ENCODE peak calls at places on chromosomes 7 and 10, in four cellular contexts. D is right lobe of liver, R is A549, Q is K562. T is an unnamed sample.

GRCh38 chr7:151795168-151795754 is 81.7 kb downstream of the PRKAG2 start:
- DNase-seq in D (no peak), R (no peak), Q (no peak), T (no peak)

GRCh38 chr7:112449353-112449752 is 907 bp upstream of the IFRD1 start:
- DNase-seq in D (no peak), R (peak), Q (peak), T (peak)

GRCh38 chr10:26468691-26469090 is 30.6 kb downstream of the APBB1IP start:
- DNase-seq in D (no peak), R (no peak), Q (no peak), T (no peak)

GRCh38 chr10:10630281-10630680 is 387.4 kb upstream of the CELF2 start:
- DNase-seq in D (no peak), R (no peak), Q (no peak), T (no peak)

GRCh38 chr7:18457832-18458231 is 37.7 kb upstream of the HDAC9 start:
- DNase-seq in D (no peak), R (no peak), Q (no peak), T (no peak)

GRCh38 chr10:98971464-98971863 is 264.2 kb downstream of the HPSE2 start:
- DNase-seq in D (no peak), R (no peak), Q (no peak), T (peak)

GRCh38 chr10:119416855-119417254 is 125.7 kb downstream of the RGS10 start:
- DNase-seq in D (peak), R (peak), Q (peak), T (peak)

GRCh38 chr10:118216071-118216470 is 126.1 kb downstream of the FAM204A start:
- DNase-seq in D (no peak), R (no peak), Q (no peak), T (no peak)

GRCh38 chr7:2843711-2844152 is 376 bp downstream of the GNA12 start:
- DNase-seq in D (no peak), R (peak), Q (no peak), T (peak)

GRCh38 chr7:127959770-127960169 is 71.5 kb downstream of the LRRC4 start:
- DNase-seq in D (no peak), R (no peak), Q (no peak), T (no peak)

GRCh38 chr7:33900501-33900900 is 4.8 kb upstream of the BMPER start:
- DNase-seq in D (no peak), R (no peak), Q (no peak), T (no peak)

GRCh38 chr10:92011560-92012214 is 88.1 kb downstream of the BTAF1 start:
- DNase-seq in D (no peak), R (peak), Q (peak), T (peak)

GRCh38 chr7:125465527-125465926 is 535.9 kb upstream of the POT1 start:
- DNase-seq in D (no peak), R (no peak), Q (no peak), T (no peak)

GRCh38 chr10:94630017-94630688 is 53.4 kb upstream of the CYP2C18 start:
- DNase-seq in D (no peak), R (peak), Q (peak), T (peak)

GRCh38 chr10:22988581-22989360 is 60.9 kb downstream of the ARMC3 start:
- DNase-seq in D (peak), R (peak), Q (peak), T (peak)

GRCh38 chr10:124731551-124731950 is 12.6 kb downstream of the FAM53B start:
- DNase-seq in D (peak), R (no peak), Q (no peak), T (no peak)

GRCh38 chr7:150686030-150686626 is 622 bp downstream of the GIMAP2 start:
- DNase-seq in D (no peak), R (no peak), Q (no peak), T (peak)

GRCh38 chr10:13820591-13821377 is 234.0 kb downstream of the PRPF18 start:
- DNase-seq in D (no peak), R (no peak), Q (no peak), T (no peak)

GRCh38 chr10:121823993-121824463 is 103.8 kb downstream of the ATE1 start:
- DNase-seq in D (no peak), R (peak), Q (peak), T (peak)

GRCh38 chr7:69105092-69105491 is 493.2 kb upstream of the AUTS2 start:
- DNase-seq in D (no peak), R (no peak), Q (no peak), T (no peak)

GRCh38 chr10:102247724-102248123 is 2.4 kb downstream of the GBF1 start:
- DNase-seq in D (no peak), R (no peak), Q (no peak), T (no peak)

GRCh38 chr10:88389456-88389855 is 193.7 kb downstream of the RNLS start:
- DNase-seq in D (no peak), R (peak), Q (no peak), T (peak)

DNA sequence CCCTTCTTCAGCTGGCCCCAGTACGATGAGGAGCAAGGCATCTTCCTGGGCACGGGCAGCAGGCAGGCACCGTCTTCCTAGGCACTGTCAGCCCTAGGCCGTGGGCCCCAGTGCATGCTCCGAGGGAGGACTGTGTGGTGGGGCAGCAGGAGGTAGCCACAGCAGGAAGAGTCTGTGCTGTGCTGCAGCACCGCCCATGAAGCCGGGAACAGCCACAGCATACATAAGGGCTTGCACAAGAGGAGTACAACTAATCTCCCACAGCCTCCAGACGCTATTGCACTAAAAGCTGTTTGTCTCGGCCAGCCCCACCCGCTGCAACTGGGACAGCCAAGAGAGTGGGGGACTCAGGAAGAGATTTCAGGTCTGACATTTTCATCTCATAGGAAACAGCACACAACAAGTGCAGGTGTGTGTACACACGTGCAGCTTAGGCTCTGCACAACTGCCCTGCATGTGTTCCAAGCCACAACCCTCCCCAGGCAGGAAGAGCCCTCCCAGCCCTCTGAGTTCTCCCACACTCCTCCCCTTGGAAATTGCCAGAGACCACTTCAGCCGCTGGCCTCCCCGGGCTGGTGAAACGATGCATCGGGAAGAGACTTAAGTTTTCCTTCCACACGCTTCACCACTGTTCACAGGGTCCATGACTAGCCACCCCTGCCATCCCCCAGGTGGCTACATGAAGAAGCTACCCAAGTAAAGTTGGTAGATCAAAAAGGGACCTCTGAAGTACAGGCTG is 88.1 kb upstream of the DDC start:
- DNase-seq in D (peak), R (no peak), Q (no peak), T (peak)
- TF ChIP-seq POLR2A in D (no peak), R (no peak), Q (no peak), T (no peak)

GRCh38 chr7:27108390-27109127 is 6.1 kb upstream of the HOXA2 start:
- DNase-seq in D (no peak), R (no peak), Q (no peak), T (no peak)
- TF ChIP-seq POLR2A in D (peak), R (no peak), Q (no peak), T (no peak)

DNA sequence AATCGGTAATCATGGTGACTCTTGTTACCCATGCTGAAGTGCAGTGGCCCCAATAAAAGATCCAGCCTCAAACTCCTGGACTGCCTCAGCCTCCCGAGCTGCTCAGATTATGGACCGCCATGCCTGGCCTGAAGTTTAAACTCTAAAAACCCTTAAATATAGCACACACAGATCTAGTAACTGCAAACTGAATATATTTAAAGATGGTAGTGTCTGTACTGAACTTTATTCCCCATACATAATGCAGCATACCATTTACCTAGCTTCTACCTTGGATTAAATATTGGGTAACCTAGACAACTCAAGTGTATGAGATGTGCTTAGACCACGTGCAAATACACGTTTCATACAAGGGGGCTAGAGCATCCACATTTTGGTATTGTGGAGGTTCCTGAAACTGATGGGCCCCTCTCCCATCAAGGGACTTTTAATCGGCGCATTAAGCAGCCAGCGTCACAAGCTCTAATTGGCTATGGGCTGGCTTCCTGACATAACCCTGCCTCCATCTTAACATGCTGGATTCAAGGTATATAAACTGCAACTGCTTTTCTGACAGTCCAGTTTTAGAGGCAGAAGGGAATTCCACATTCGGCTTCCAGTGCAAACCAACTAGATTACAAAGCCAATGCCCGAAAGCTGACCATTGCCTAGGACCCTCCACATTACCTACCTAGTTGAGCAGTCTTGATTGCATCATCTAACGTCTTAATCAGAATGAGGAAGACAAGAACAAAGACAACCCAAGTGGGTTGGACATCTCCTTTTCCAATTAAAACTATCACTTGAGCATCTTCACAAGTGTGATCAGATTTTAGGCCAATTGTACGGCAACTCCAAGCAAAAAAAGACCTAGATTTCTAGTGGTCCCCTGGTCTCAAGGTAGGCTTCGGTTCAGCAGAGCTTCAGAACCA is 12.9 kb downstream of the HNRNPA2B1 start:
- DNase-seq in D (no peak), R (no peak), Q (peak), T (peak)
- TF ChIP-seq POLR2A in D (peak), R (no peak), Q (peak), T (peak)

GRCh38 chr10:70812814-70813213 is 2.9 kb upstream of the SGPL1 start:
- DNase-seq in D (no peak), R (no peak), Q (no peak), T (no peak)

GRCh38 chr10:70811881-70812280 is 3.9 kb upstream of the SGPL1 start:
- DNase-seq in D (no peak), R (no peak), Q (no peak), T (no peak)

GRCh38 chr10:70814126-70814525 is 1.6 kb upstream of the SGPL1 start:
- DNase-seq in D (no peak), R (no peak), Q (no peak), T (no peak)

GRCh38 chr10:70816220-70816894 is 609 bp downstream of the SGPL1 start:
- DNase-seq in D (peak), R (peak), Q (peak), T (peak)

GRCh38 chr10:70815504-70816219 is at the start of gene SGPL1:
- DNase-seq in D (peak), R (peak), Q (peak), T (peak)
- TF ChIP-seq POLR2A in D (peak), R (peak), Q (peak), T (peak)

GRCh38 chr10:18140149-18140956 is at the start of gene CACNB2:
- DNase-seq in D (peak), R (peak), Q (no peak), T (no peak)
- TF ChIP-seq POLR2A in D (no peak), R (no peak), Q (no peak), T (no peak)

GRCh38 chr10:110512461-110513187 is 14.9 kb downstream of the DUSP5 start:
- DNase-seq in D (no peak), R (peak), Q (no peak), T (peak)
- TF ChIP-seq POLR2A in D (no peak), R (no peak), Q (no peak), T (no peak)

GRCh38 chr10:95656291-95657164 is at the start of gene ALDH18A1:
- DNase-seq in D (peak), R (peak), Q (peak), T (peak)
- TF ChIP-seq POLR2A in D (peak), R (peak), Q (peak), T (peak)

GRCh38 chr10:74151057-74151878 is at the start of gene ADK:
- DNase-seq in D (peak), R (peak), Q (peak), T (peak)
- TF ChIP-seq POLR2A in D (peak), R (peak), Q (peak), T (peak)